ENCODE peak calls at places on chromosomes 7 and 10, in nine cellular contexts. D is tibial artery, J is adrenal gland, R is testis, U is lung, B is upper lobe of left lung, H is astrocyte, N is ovary, O is lower lobe of right lung. T is an unnamed sample.
A peak's percentile ranks its signal among the peaks of the same experiment; 100 is the strongest.

GRCh38 chr7:158129037-158130022 is 458.3 kb downstream of the PTPRN2 start:
- DNase-seq in N (no peak), O (no peak), R (no peak), U (no peak), D (peak; percentile 27), B (no peak), H (no peak), J (no peak), T (peak; percentile 10)

GRCh38 chr7:108211382-108212201 is 81.4 kb upstream of the LAMB4 start:
- DNase-seq in J (peak; percentile 52), H (peak; percentile 60), D (no peak), N (no peak), U (no peak), O (no peak), B (no peak), R (no peak), T (no peak)

GRCh38 chr7:89623018-89623672 is 531.1 kb upstream of the STEAP1 start:
- DNase-seq in U (no peak), N (peak; percentile 36), D (no peak), O (no peak), R (peak; percentile 53), B (no peak), H (no peak), J (no peak), T (no peak)

GRCh38 chr10:57925045-57925444 is 342.6 kb downstream of the IPMK start:
- DNase-seq in D (no peak), B (no peak), H (peak; percentile 10), R (no peak), N (no peak), O (no peak), J (no peak), U (no peak), T (no peak)

GRCh38 chr10:128463991-128464755 is 337.9 kb upstream of the MKI67 start:
- DNase-seq in D (peak; percentile 79), U (peak; percentile 46), N (peak; percentile 33), H (peak; percentile 63), R (no peak), B (no peak), J (no peak), O (no peak), T (no peak)

GRCh38 chr7:146067880-146068279 is 48.7 kb upstream of the CNTNAP2 start:
- DNase-seq in R (no peak), U (no peak), H (no peak), D (no peak), O (no peak), J (no peak), B (no peak), N (no peak), T (no peak)

GRCh38 chr7:82593780-82594179 is 150.2 kb upstream of the CACNA2D1 start:
- DNase-seq in B (no peak), D (no peak), J (no peak), O (no peak), H (peak; percentile 59), N (no peak), R (no peak), U (no peak), T (no peak)

GRCh38 chr10:46520381-46520780 is 36.1 kb downstream of the GPRIN2 start:
- DNase-seq in U (no peak), B (peak; percentile 30), D (no peak), R (no peak), J (peak; percentile 6), N (no peak), H (no peak), O (peak; percentile 46), T (peak; percentile 61)

GRCh38 chr10:78465456-78465855 is 431.8 kb downstream of the RPS24 start:
- DNase-seq in R (no peak), J (no peak), U (no peak), D (no peak), O (no peak), N (no peak), B (no peak), H (no peak), T (peak; percentile 10)

DNA sequence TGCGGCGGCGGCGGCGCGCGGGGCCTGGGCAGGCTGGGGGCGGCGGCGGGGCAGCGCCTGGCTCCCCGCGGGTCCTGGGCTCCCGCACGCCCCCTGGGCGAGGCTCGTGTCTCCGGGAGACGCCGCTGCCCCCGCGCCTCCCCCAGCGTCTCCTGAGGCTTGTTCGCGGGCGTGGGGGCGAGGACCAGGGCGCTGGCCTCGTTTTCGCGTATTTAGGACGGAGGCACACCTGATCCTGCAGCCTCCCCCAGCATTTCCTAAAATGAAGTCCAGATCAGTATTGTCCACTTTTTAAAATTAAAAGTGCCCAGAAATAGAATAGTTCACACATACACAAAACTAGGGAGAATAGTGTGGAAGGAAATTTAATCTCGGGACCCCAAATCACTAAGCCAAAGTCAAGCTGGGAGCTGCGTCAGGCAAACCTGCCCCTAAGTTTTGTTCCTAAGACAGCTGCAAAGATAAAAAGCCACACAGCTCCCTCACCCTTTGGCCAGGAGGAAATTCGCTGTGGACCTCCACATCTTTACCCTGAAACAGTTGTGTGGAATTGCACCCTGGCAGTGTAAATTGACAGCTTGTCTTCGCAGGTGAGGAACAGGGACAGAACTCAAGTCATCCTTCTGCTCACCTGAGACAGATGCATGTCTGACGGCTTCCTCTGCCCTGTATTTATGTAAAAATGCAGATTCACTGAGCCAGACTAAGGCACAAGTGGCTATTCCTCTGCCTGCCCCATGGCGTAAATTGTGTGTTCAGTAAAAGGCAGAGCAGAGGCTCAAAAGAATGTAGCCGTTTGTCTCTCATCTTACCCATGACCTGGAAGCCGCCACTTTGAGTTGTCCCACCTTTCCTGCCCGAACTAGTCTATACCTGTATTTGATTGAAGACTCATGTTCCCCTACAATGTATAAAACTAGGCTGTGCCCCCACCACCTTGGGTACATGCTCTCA is 740 bp downstream of the GALNT11 start:
- DNase-seq in R (no peak), N (no peak), H (no peak), J (peak; percentile 26), U (no peak), O (no peak), B (no peak), D (no peak), T (no peak)
- TF ChIP-seq CTCF in R (no peak), N (peak; percentile 3), H (no peak), J (no peak), U (no peak), O (no peak), B (no peak), D (no peak), T (peak; percentile 26)

GRCh38 chr10:28554952-28555351 is 22.0 kb downstream of the WAC start:
- DNase-seq in B (no peak), R (no peak), U (no peak), J (no peak), O (no peak), H (no peak), D (no peak), N (no peak), T (no peak)

GRCh38 chr10:28553963-28554362 is 21.0 kb downstream of the WAC start:
- DNase-seq in J (no peak), U (no peak), N (no peak), B (no peak), H (no peak), R (no peak), O (no peak), D (no peak), T (no peak)

GRCh38 chr10:28551086-28551485 is 18.2 kb downstream of the WAC start:
- DNase-seq in B (no peak), J (no peak), U (no peak), R (no peak), D (no peak), O (no peak), H (peak; percentile 16), N (no peak), T (no peak)

GRCh38 chr10:28555358-28555757 is 22.4 kb downstream of the WAC start:
- DNase-seq in J (no peak), B (no peak), D (no peak), O (no peak), N (no peak), R (no peak), H (no peak), U (no peak), T (no peak)

GRCh38 chr10:28552775-28553174 is 19.9 kb downstream of the WAC start:
- DNase-seq in R (no peak), D (no peak), J (no peak), N (no peak), U (no peak), H (no peak), O (no peak), B (no peak), T (no peak)
- H3K4me1 ChIP-seq in R (no peaks in the 10 kb centered on the region), D (no peaks in the 10 kb centered on the region), J (peaks cover 12% of the 10 kb centered on the region), N (peaks cover 5% of the 10 kb centered on the region), U (peaks cover 8% of the 10 kb centered on the region), H (no peaks in the 10 kb centered on the region), O (peaks cover 83% of the 10 kb centered on the region), B (peaks cover 59% of the 10 kb centered on the region), T (peaks cover 29% of the 10 kb centered on the region)

DNA sequence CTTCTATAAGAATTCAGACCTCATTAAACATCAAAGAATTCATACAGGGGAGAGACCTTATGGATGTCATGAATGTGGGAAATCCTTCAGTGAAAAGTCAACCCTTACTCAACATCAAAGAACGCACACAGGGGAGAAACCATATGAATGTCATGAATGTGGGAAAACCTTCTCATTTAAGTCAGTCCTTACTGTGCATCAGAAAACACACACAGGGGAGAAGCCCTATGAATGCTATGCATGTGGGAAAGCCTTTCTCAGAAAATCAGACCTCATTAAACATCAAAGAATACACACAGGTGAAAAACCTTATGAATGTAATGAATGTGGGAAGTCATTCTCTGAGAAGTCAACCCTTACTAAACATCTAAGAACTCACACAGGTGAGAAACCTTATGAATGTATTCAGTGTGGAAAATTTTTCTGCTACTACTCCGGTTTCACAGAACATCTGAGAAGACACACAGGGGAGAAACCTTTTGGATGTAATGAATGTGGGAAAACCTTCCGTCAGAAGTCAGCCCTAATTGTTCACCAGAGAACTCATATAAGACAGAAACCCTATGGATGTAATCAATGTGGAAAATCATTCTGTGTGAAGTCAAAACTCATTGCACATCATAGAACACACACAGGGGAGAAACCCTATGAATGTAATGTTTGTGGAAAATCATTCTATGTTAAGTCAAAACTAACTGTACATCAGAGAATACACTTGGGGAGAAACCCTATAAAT is 24.1 kb downstream of the ZNF37A start:
- DNase-seq in U (no peak), B (no peak), D (no peak), O (no peak), H (peak; percentile 38), J (no peak), R (no peak), N (no peak), T (no peak)
- H3K9me3 ChIP-seq in U (peaks cover 64% of the 10 kb centered on the region), B (peaks cover 100% of the 10 kb centered on the region), D (peaks cover 100% of the 10 kb centered on the region), O (peaks cover 98% of the 10 kb centered on the region), H (peaks cover 63% of the 10 kb centered on the region), J (peaks cover 50% of the 10 kb centered on the region), R (no peaks in the 10 kb centered on the region), N (peaks cover 29% of the 10 kb centered on the region), T (peaks cover 49% of the 10 kb centered on the region)

GRCh38 chr10:11437391-11438241 is 173.8 kb downstream of the USP6NL start:
- DNase-seq in R (no peak), D (no peak), B (peak; percentile 70), O (no peak), H (no peak), U (no peak), N (no peak), J (no peak), T (no peak)

GRCh38 chr10:11430421-11431275 is 180.8 kb downstream of the USP6NL start:
- DNase-seq in B (no peak), D (no peak), O (no peak), J (no peak), R (no peak), U (no peak), H (no peak), N (no peak), T (no peak)

GRCh38 chr10:11433657-11434056 is 177.8 kb downstream of the USP6NL start:
- DNase-seq in R (no peak), N (no peak), B (no peak), D (no peak), H (no peak), O (no peak), U (no peak), J (no peak), T (no peak)

GRCh38 chr10:11435621-11436020 is 175.8 kb downstream of the USP6NL start:
- DNase-seq in U (no peak), J (no peak), N (no peak), D (no peak), O (no peak), B (no peak), R (no peak), H (no peak), T (no peak)

GRCh38 chr10:11434323-11434722 is 177.1 kb downstream of the USP6NL start:
- DNase-seq in D (no peak), B (no peak), U (no peak), O (no peak), J (no peak), R (no peak), N (no peak), H (no peak), T (no peak)
- TF ChIP-seq CTCF in D (no peak), B (no peak), U (no peak), O (peak; percentile 18), J (no peak), R (no peak), N (no peak), H (no peak), T (peak; percentile 40)

T was measured in RWPE2.